ENCODE peak calls at places on chromosomes 2 and 18, in six cellular contexts. One of them, this sample, is unnamed.

GRCh38 chr2:43077876-43078275 is 148.5 kb downstream of the ZFP36L2 start:
- DNase-seq in OCI-LY7: no peak
- DNase-seq in GM12865: no peak
- DNase-seq in GM03348: no peak
- DNase-seq in GM06990: no peak
- DNase-seq in EL: no peak
- DNase-seq in this sample: no peak

GRCh38 chr2:18178736-18179349 is 300.4 kb downstream of the KCNS3 start:
- DNase-seq in OCI-LY7: peak
- DNase-seq in EL: peak
- DNase-seq in GM03348: peak
- DNase-seq in GM12865: peak
- DNase-seq in GM06990: no peak
- DNase-seq in this sample: peak

GRCh38 chr18:55090566-55091187 is 131.4 kb upstream of the CCDC68 start:
- DNase-seq in OCI-LY7: no peak
- DNase-seq in GM06990: no peak
- DNase-seq in EL: peak
- DNase-seq in GM03348: no peak
- DNase-seq in GM12865: no peak
- DNase-seq in this sample: no peak

GRCh38 chr2:18750662-18751554 is 161.5 kb upstream of the NT5C1B start:
- DNase-seq in EL: no peak
- DNase-seq in OCI-LY7: no peak
- DNase-seq in GM12865: no peak
- DNase-seq in GM03348: peak
- DNase-seq in GM06990: no peak
- DNase-seq in this sample: no peak

GRCh38 chr2:32932825-32933755 is 13.7 kb upstream of the LTBP1 start:
- DNase-seq in GM12865: no peak
- DNase-seq in EL: no peak
- DNase-seq in GM03348: no peak
- DNase-seq in GM06990: no peak
- DNase-seq in OCI-LY7: no peak
- DNase-seq in this sample: no peak

GRCh38 chr2:28970464-28971160 is 10.5 kb upstream of the TOGARAM2 start:
- DNase-seq in GM03348: no peak
- DNase-seq in GM12865: no peak
- DNase-seq in OCI-LY7: no peak
- DNase-seq in EL: no peak
- DNase-seq in GM06990: no peak
- DNase-seq in this sample: no peak

GRCh38 chr18:78986018-78986481 is 6.4 kb downstream of the SALL3 start:
- DNase-seq in GM12865: no peak
- DNase-seq in GM03348: no peak
- DNase-seq in OCI-LY7: peak
- DNase-seq in GM06990: no peak
- DNase-seq in EL: no peak
- DNase-seq in this sample: no peak

GRCh38 chr2:208250401-208250800 is 4.5 kb downstream of the IDH1 start:
- DNase-seq in GM06990: no peak
- DNase-seq in EL: no peak
- DNase-seq in GM12865: no peak
- DNase-seq in GM03348: peak
- DNase-seq in OCI-LY7: no peak
- DNase-seq in this sample: no peak

GRCh38 chr2:227402959-227403358 is 15.2 kb upstream of the SCYGR1 start:
- DNase-seq in OCI-LY7: no peak
- DNase-seq in GM12865: no peak
- DNase-seq in GM03348: no peak
- DNase-seq in EL: no peak
- DNase-seq in GM06990: no peak
- DNase-seq in this sample: no peak

GRCh38 chr2:46276652-46277051 is 20.6 kb upstream of the EPAS1 start:
- DNase-seq in OCI-LY7: no peak
- DNase-seq in EL: peak
- DNase-seq in GM12865: no peak
- DNase-seq in GM03348: peak
- DNase-seq in GM06990: no peak
- DNase-seq in this sample: no peak

GRCh38 chr2:111054791-111055627 is 65.7 kb upstream of the BCL2L11 start:
- DNase-seq in GM03348: no peak
- DNase-seq in GM06990: peak
- DNase-seq in OCI-LY7: peak
- DNase-seq in EL: no peak
- DNase-seq in GM12865: peak
- DNase-seq in this sample: peak

GRCh38 chr2:145096582-145096981 is 576.7 kb upstream of the ZEB2 start:
- DNase-seq in GM06990: no peak
- DNase-seq in GM12865: no peak
- DNase-seq in EL: peak
- DNase-seq in OCI-LY7: no peak
- DNase-seq in GM03348: peak
- DNase-seq in this sample: no peak

GRCh38 chr2:10873790-10874437 is 37.8 kb upstream of the KCNF1 start:
- DNase-seq in GM12865: peak
- DNase-seq in EL: peak
- DNase-seq in GM03348: peak
- DNase-seq in OCI-LY7: no peak
- DNase-seq in GM06990: peak
- DNase-seq in this sample: peak

GRCh38 chr18:69945220-69946114 is 2.2 kb downstream of the CD226 start:
- DNase-seq in GM06990: no peak
- DNase-seq in OCI-LY7: no peak
- DNase-seq in EL: no peak
- DNase-seq in GM12865: peak
- DNase-seq in GM03348: no peak
- DNase-seq in this sample: no peak

GRCh38 chr2:71154279-71154678 is 23.8 kb downstream of the MPHOSPH10 start:
- DNase-seq in GM12865: no peak
- DNase-seq in OCI-LY7: no peak
- DNase-seq in GM06990: no peak
- DNase-seq in GM03348: no peak
- DNase-seq in EL: no peak
- DNase-seq in this sample: no peak

GRCh38 chr2:232418466-232419244 is 12.0 kb downstream of the ALPG start:
- DNase-seq in OCI-LY7: no peak
- DNase-seq in GM06990: no peak
- DNase-seq in GM12865: no peak
- DNase-seq in EL: peak
- DNase-seq in GM03348: peak
- DNase-seq in this sample: no peak

GRCh38 chr2:197641666-197642065 is 33.7 kb downstream of the RFTN2 start:
- DNase-seq in GM12865: no peak
- DNase-seq in GM06990: no peak
- DNase-seq in GM03348: no peak
- DNase-seq in EL: no peak
- DNase-seq in OCI-LY7: no peak
- DNase-seq in this sample: no peak

GRCh38 chr2:96267159-96267971 is 1.3 kb downstream of the CIAO1 start:
- DNase-seq in GM12865: peak
- DNase-seq in OCI-LY7: peak
- DNase-seq in EL: peak
- DNase-seq in GM06990: no peak
- DNase-seq in GM03348: peak
- DNase-seq in this sample: peak

GRCh38 chr2:3260959-3261358 is 116.7 kb downstream of the EIPR1 start:
- DNase-seq in EL: no peak
- DNase-seq in GM06990: no peak
- DNase-seq in GM12865: no peak
- DNase-seq in GM03348: no peak
- DNase-seq in OCI-LY7: no peak
- DNase-seq in this sample: no peak

GRCh38 chr2:230330725-230331124 is 3.7 kb downstream of the SP140L start:
- DNase-seq in GM06990: no peak
- DNase-seq in GM03348: no peak
- DNase-seq in OCI-LY7: no peak
- DNase-seq in EL: peak
- DNase-seq in GM12865: no peak
- DNase-seq in this sample: no peak

GRCh38 chr2:61707984-61708852 is 145.6 kb downstream of the FAM161A start:
- DNase-seq in OCI-LY7: no peak
- DNase-seq in GM12865: peak
- DNase-seq in GM06990: peak
- DNase-seq in EL: peak
- DNase-seq in GM03348: no peak
- DNase-seq in this sample: peak

This sample was measured in GM20000.